ENCODE peak calls at places on chromosomes 11 and 22, in ten cellular contexts. O, A, C, H, S, X, G, I, W and Y are unnamed samples.

GRCh38 chr11:299951-300735 is 817 bp upstream of the IFITM5 start:
- DNase-seq in O (peak), A (peak), C (peak), H (no peak), S (no peak), X (no peak), G (peak), I (no peak), W (no peak), Y (no peak)

GRCh38 chr22:46851311-46851710 is 88.9 kb downstream of the TBC1D22A start:
- DNase-seq in O (no peak), A (no peak), C (no peak), H (no peak), S (no peak), X (no peak), G (no peak), I (no peak), W (no peak), Y (peak)

GRCh38 chr11:119340335-119341221 is at the start of gene C1QTNF5:
- DNase-seq in O (peak), A (peak), C (peak), H (no peak), S (no peak), X (no peak), G (peak), I (no peak), W (no peak), Y (no peak)

GRCh38 chr11:66184728-66185127 is 83.7 kb upstream of the RAB1B start:
- DNase-seq in O (no peak), A (no peak), C (no peak), H (no peak), S (no peak), X (no peak), G (no peak), I (no peak), W (no peak), Y (no peak)

GRCh38 chr22:36064358-36064757 is 35.7 kb upstream of the RBFOX2 start:
- DNase-seq in O (no peak), A (no peak), C (no peak), H (no peak), S (no peak), X (no peak), G (no peak), I (no peak), W (no peak), Y (no peak)

GRCh38 chr11:32426819-32427615 is 8.3 kb downstream of the WT1 start:
- DNase-seq in O (peak), A (peak), C (peak), H (no peak), S (no peak), X (no peak), G (peak), I (peak), W (no peak), Y (no peak)

GRCh38 chr11:128687321-128687720 is 6.6 kb upstream of the FLI1 start:
- DNase-seq in O (peak), A (peak), C (peak), H (no peak), S (no peak), X (peak), G (peak), I (no peak), W (no peak), Y (no peak)

GRCh38 chr11:9004310-9004945 is 627 bp upstream of the NRIP3 start:
- DNase-seq in O (peak), A (no peak), C (peak), H (peak), S (peak), X (peak), G (no peak), I (peak), W (no peak), Y (no peak)

GRCh38 chr22:38347181-38347943 is 30.1 kb upstream of the CSNK1E start:
- DNase-seq in O (peak), A (no peak), C (no peak), H (no peak), S (no peak), X (peak), G (no peak), I (no peak), W (no peak), Y (no peak)

GRCh38 chr11:12901874-12902481 is 107.1 kb upstream of the RASSF10 start:
- DNase-seq in O (no peak), A (no peak), C (no peak), H (no peak), S (no peak), X (no peak), G (no peak), I (no peak), W (no peak), Y (no peak)

GRCh38 chr11:122863704-122864326 is 18.7 kb upstream of the JHY start:
- DNase-seq in O (peak), A (peak), C (no peak), H (no peak), S (peak), X (peak), G (peak), I (peak), W (peak), Y (no peak)

GRCh38 chr22:45246060-45246985 is 5.6 kb upstream of the KIAA0930 start:
- DNase-seq in O (no peak), A (no peak), C (no peak), H (no peak), S (no peak), X (no peak), G (peak), I (no peak), W (peak), Y (peak)

GRCh38 chr11:111347723-111348115 is 31.4 kb downstream of the POU2AF1 start:
- DNase-seq in O (no peak), A (no peak), C (no peak), H (no peak), S (no peak), X (no peak), G (no peak), I (no peak), W (no peak), Y (peak)

GRCh38 chr22:47205562-47205961 is 443.1 kb downstream of the TBC1D22A start:
- DNase-seq in O (no peak), A (no peak), C (no peak), H (no peak), S (no peak), X (peak), G (no peak), I (no peak), W (no peak), Y (no peak)

GRCh38 chr11:131817701-131818188 is 447.3 kb downstream of the NTM start:
- DNase-seq in O (no peak), A (no peak), C (no peak), H (no peak), S (no peak), X (no peak), G (no peak), I (no peak), W (no peak), Y (no peak)

GRCh38 chr11:71302911-71303310 is 50.5 kb upstream of the SHANK2 start:
- DNase-seq in O (no peak), A (no peak), C (peak), H (no peak), S (no peak), X (no peak), G (no peak), I (no peak), W (no peak), Y (peak)

GRCh38 chr11:129854229-129854805 is 38.7 kb downstream of the TMEM45B start:
- DNase-seq in O (no peak), A (no peak), C (no peak), H (no peak), S (no peak), X (no peak), G (no peak), I (no peak), W (no peak), Y (peak)

GRCh38 chr11:86696004-86696403 is 23.6 kb upstream of the ME3 start:
- DNase-seq in O (no peak), A (no peak), C (no peak), H (no peak), S (no peak), X (no peak), G (peak), I (no peak), W (peak), Y (peak)

GRCh38 chr11:12544986-12545775 is 129.0 kb upstream of the TEAD1 start:
- DNase-seq in O (no peak), A (no peak), C (no peak), H (no peak), S (no peak), X (no peak), G (no peak), I (no peak), W (no peak), Y (no peak)

GRCh38 chr11:75384438-75385080 is 14.8 kb upstream of the RPS3 start:
- DNase-seq in O (peak), A (peak), C (peak), H (peak), S (peak), X (peak), G (peak), I (peak), W (peak), Y (peak)

GRCh38 chr11:35937751-35938150 is 6.1 kb upstream of the LDLRAD3 start:
- DNase-seq in O (no peak), A (no peak), C (no peak), H (no peak), S (no peak), X (no peak), G (no peak), I (no peak), W (no peak), Y (no peak)

GRCh38 chr11:92180664-92181251 is 43.9 kb upstream of the FAT3 start:
- DNase-seq in O (no peak), A (no peak), C (no peak), H (no peak), S (no peak), X (no peak), G (peak), I (no peak), W (peak), Y (no peak)